ENCODE peak calls at places on chromosome 16, in four cellular contexts. J is choroid plexus epithelial cell, X is GM23338, P is A673. D is an unnamed sample.

GRCh38 chr16:75218256-75219076 is at the start of gene CTRB1:
- DNase-seq in P (no peak), X (no peak), J (no peak), D (no peak)

GRCh38 chr16:64356267-64356666 is 765.6 kb downstream of the CDH11 start:
- DNase-seq in P (peak; percentile 77), X (no peak), J (peak; percentile 93), D (peak; percentile 85)

GRCh38 chr16:64362193-64362592 is 759.7 kb downstream of the CDH11 start:
- DNase-seq in J (peak; percentile 17), P (no peak), X (no peak), D (no peak)

GRCh38 chr16:56988161-56988947 is 1.0 kb upstream of the NLRC5 start:
- DNase-seq in J (peak; percentile 15), X (no peak), P (no peak), D (peak; percentile 58)

GRCh38 chr16:2210009-2210332 is 692 bp downstream of the BRICD5 start:
- DNase-seq in X (no peak), P (no peak), J (no peak), D (no peak)

GRCh38 chr16:64892843-64893242 is 229.0 kb downstream of the CDH11 start:
- DNase-seq in X (no peak), P (no peak), J (peak; percentile 91), D (peak; percentile 91)

GRCh38 chr16:10345629-10346028 is 40.2 kb upstream of the ATF7IP2 start:
- DNase-seq in J (no peak), X (no peak), P (no peak), D (no peak)

GRCh38 chr16:27355610-27356009 is 41.8 kb downstream of the IL4R start:
- DNase-seq in P (peak; percentile 71), J (peak; percentile 76), X (peak; percentile 81), D (peak; percentile 45)

GRCh38 chr16:59899940-59900339 is 1165.8 kb upstream of the GOT2 start:
- DNase-seq in P (no peak), X (no peak), J (no peak), D (no peak)

GRCh38 chr16:57530104-57530522 is 6.3 kb downstream of the CCDC102A start:
- DNase-seq in P (no peak), X (no peak), J (peak; percentile 75), D (peak; percentile 52)

DNA sequence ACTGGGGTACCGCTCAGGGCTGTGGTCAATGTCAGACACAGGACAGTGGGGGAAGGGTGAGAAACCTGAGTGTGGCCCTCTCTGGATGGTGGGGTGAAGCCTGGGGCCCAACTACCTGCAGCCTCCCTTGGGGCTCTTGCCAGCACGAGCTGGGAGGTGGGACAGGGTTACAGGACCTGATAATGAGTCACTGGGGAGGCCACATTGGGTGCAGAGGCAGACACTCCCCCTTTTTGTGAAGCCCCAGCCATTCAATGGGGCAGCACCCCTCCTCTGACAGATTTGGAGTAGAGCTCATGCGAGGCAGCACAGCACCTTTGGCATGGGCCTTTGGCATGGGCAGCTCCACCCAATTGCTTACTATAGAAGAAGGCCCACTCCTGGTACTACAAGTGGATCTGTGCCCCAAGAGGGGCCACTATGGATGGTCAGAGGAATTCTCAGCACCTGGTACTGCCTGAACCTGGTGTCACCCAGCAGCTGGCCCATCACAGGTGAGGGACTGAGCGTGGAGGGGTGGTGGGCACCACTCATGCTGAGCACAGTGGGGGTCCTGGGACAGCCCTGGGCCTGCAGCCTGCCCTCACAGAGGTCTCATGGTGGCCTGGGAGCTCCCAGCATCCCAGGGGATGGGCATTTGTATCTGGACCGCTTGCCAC is 45.2 kb upstream of the SMPD3 start:
- DNase-seq in P (no peak), J (no peak), X (no peak), D (no peak)
- H3K4me3 ChIP-seq in P (no peak overlapping the region), J (no peak overlapping the region), X (no peak overlapping the region), D (no peak overlapping the region)

GRCh38 chr16:4450921-4451619 is 23.4 kb downstream of the NMRAL1 start:
- DNase-seq in J (no peak), P (peak; percentile 43), X (peak; percentile 8), D (peak; percentile 35)

GRCh38 chr16:4454618-4455017 is 19.8 kb downstream of the NMRAL1 start:
- DNase-seq in P (no peak), J (no peak), X (peak; percentile 59), D (no peak)

GRCh38 chr16:4455081-4455480 is 19.3 kb downstream of the NMRAL1 start:
- DNase-seq in P (no peak), J (no peak), X (no peak), D (no peak)

GRCh38 chr16:4450430-4450829 is 24.0 kb downstream of the NMRAL1 start:
- DNase-seq in J (no peak), X (no peak), P (no peak), D (no peak)

DNA sequence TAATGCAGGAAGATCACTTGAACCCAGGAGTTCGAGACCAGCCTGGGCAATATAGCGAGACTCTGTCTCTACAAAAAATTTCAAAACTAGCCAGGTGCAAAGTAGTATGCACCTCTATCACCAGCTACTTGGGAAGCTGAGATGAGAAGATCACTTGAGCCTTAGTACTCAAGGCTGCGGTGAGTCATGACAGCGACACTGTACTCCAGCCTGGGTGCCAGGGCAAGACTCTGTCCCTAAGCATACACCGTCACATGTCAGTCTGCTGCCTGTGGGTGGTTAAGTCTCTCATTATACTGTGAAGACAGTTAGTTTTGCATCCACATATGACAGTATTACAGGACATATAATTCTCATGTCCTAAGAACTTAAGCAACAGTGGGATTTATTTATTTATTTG is 21.8 kb downstream of the NMRAL1 start:
- DNase-seq in J (no peak), P (no peak), X (no peak), D (no peak)
- H3K4me3 ChIP-seq in J (no peak overlapping the region), P (no peak overlapping the region), X (no peak overlapping the region), D (no peak overlapping the region)

GRCh38 chr16:21157632-21158031 is 842 bp upstream of the LDAF1 start:
- DNase-seq in J (no peak), P (no peak), X (no peak), D (no peak)
- H3K4me3 ChIP-seq in J (no peak overlapping the region), P (no peak overlapping the region), X (no peak overlapping the region), D (no peak overlapping the region)

GRCh38 chr16:50613281-50613991 is 65.2 kb downstream of the NKD1 start:
- DNase-seq in P (no peak), X (no peak), J (peak; percentile 20), D (peak; percentile 27)

GRCh38 chr16:50611995-50612848 is 64.0 kb downstream of the NKD1 start:
- DNase-seq in X (no peak), P (no peak), J (no peak), D (no peak)

GRCh38 chr16:50612849-50613198 is 64.6 kb downstream of the NKD1 start:
- DNase-seq in P (no peak), J (no peak), X (no peak), D (no peak)

GRCh38 chr16:50610331-50611262 is 62.4 kb downstream of the NKD1 start:
- DNase-seq in J (no peak), X (peak; percentile 64), P (no peak), D (no peak)

GRCh38 chr16:50611332-50611934 is 63.2 kb downstream of the NKD1 start:
- DNase-seq in X (no peak), P (no peak), J (peak; percentile 27), D (no peak)
- H3K4me3 ChIP-seq in X (no peak overlapping the region), P (no peak overlapping the region), J (no peak overlapping the region), D (no peak overlapping the region)

GRCh38 chr16:4140652-4141051 is 24.4 kb upstream of the ADCY9 start:
- DNase-seq in X (no peak), P (no peak), J (peak; percentile 71), D (peak; percentile 69)
- H3K4me3 ChIP-seq in X (no peak overlapping the region), P (no peak overlapping the region), J (no peak overlapping the region), D (no peak overlapping the region)

GRCh38 chr16:25165284-25165683 is 51.5 kb upstream of the AQP8 start:
- DNase-seq in P (no peak), X (no peak), J (no peak), D (no peak)
- H3K4me3 ChIP-seq in P (no peak overlapping the region), X (no peak overlapping the region), J (no peak overlapping the region), D (no peak overlapping the region)

D was measured in fibroblast of villous mesenchyme.